ENCODE peak calls at places on chromosomes 5 and 9, in five cellular contexts. P, U, K, S and B are unnamed samples.

GRCh38 chr9:136619742-136620440 is 42.8 kb upstream of the EGFL7 start:
- DNase-seq in P (no peak), K (peak), U (no peak), S (no peak), B (no peak)

GRCh38 chr5:88780731-88781130 is 102.3 kb downstream of the MEF2C start:
- DNase-seq in K (no peak), P (no peak), U (no peak), S (no peak), B (no peak)

GRCh38 chr9:81239388-81239787 is 450.0 kb downstream of the TLE1 start:
- DNase-seq in K (no peak), S (no peak), U (no peak), P (no peak), B (no peak)

GRCh38 chr9:116377179-116377790 is 223.7 kb downstream of the PAPPA start:
- DNase-seq in P (no peak), K (no peak), S (no peak), U (peak), B (no peak)

GRCh38 chr9:98850851-98851729 is 43.6 kb downstream of the GALNT12 start:
- DNase-seq in P (no peak), S (no peak), K (no peak), U (no peak), B (no peak)

GRCh38 chr9:91644433-91644832 is 220.8 kb upstream of the NFIL3 start:
- DNase-seq in P (no peak), U (no peak), K (no peak), S (no peak), B (no peak)

GRCh38 chr9:91795500-91796241 is 154.4 kb downstream of the ROR2 start:
- DNase-seq in K (no peak), S (no peak), P (no peak), U (peak), B (no peak)

GRCh38 chr5:110414360-110414759 is 312.1 kb downstream of the TMEM232 start:
- DNase-seq in U (no peak), S (no peak), P (no peak), K (no peak), B (no peak)

GRCh38 chr5:3417376-3417943 is 178.2 kb upstream of the IRX1 start:
- DNase-seq in U (no peak), P (no peak), S (no peak), K (no peak), B (no peak)

GRCh38 chr5:107359033-107359915 is 311.5 kb downstream of the EFNA5 start:
- DNase-seq in U (no peak), K (no peak), P (no peak), S (no peak), B (no peak)

GRCh38 chr9:11356101-11356500 is 743.3 kb upstream of the PTPRD start:
- DNase-seq in K (no peak), S (no peak), P (no peak), U (peak), B (no peak)

GRCh38 chr5:44900273-44900954 is 91.7 kb downstream of the MRPS30 start:
- DNase-seq in U (no peak), P (no peak), S (no peak), K (no peak), B (no peak)

GRCh38 chr9:121652037-121652837 is 803 bp downstream of the DAB2IP start:
- DNase-seq in U (no peak), S (no peak), P (no peak), K (peak), B (no peak)

GRCh38 chr5:176583076-176583475 is 26.9 kb downstream of the GPRIN1 start:
- DNase-seq in U (no peak), P (no peak), S (no peak), K (no peak), B (no peak)

GRCh38 chr5:170219615-170220014 is 13.2 kb upstream of the C5orf58 start:
- DNase-seq in P (no peak), K (no peak), U (no peak), S (no peak), B (no peak)

GRCh38 chr5:125559296-125559695 is 812.9 kb upstream of the ZNF608 start:
- DNase-seq in P (no peak), S (no peak), U (peak), K (no peak), B (no peak)

GRCh38 chr5:111676496-111676895 is 80.5 kb downstream of the NREP start:
- DNase-seq in U (no peak), P (no peak), S (no peak), K (no peak), B (no peak)

GRCh38 chr5:42985129-42986037 is 54.7 kb downstream of the ANXA2R start:
- DNase-seq in S (no peak), K (no peak), P (no peak), U (no peak), B (no peak)

GRCh38 chr5:170378740-170379139 is 10.4 kb downstream of the KCNMB1 start:
- DNase-seq in S (no peak), U (no peak), K (no peak), P (no peak), B (no peak)

GRCh38 chr9:136292591-136293448 is 11.1 kb downstream of the CCDC187 start:
- DNase-seq in S (no peak), K (peak), P (no peak), U (no peak), B (no peak)

GRCh38 chr5:173139631-173140030 is 4.7 kb upstream of the BNIP1 start:
- DNase-seq in S (no peak), K (no peak), P (no peak), U (no peak), B (no peak)

GRCh38 chr5:43638556-43638955 is 35.6 kb downstream of the NNT start:
- DNase-seq in K (no peak), U (no peak), S (no peak), P (no peak), B (no peak)

GRCh38 chr9:109020581-109020980 is 7.3 kb upstream of the CTNNAL1 start:
- DNase-seq in P (no peak), U (no peak), K (no peak), S (no peak), B (no peak)

GRCh38 chr5:66002415-66002814 is 76.0 kb downstream of the ERBIN start:
- DNase-seq in U (no peak), K (no peak), P (no peak), S (no peak), B (no peak)

GRCh38 chr5:126805108-126805507 is 28.2 kb downstream of the LMNB1 start:
- DNase-seq in K (no peak), S (no peak), P (no peak), U (no peak), B (no peak)

GRCh38 chr9:129763235-129763917 is 10.5 kb upstream of the PTGES start:
- DNase-seq in U (no peak), K (peak), P (no peak), S (no peak), B (no peak)

GRCh38 chr5:150181035-150181434 is 8.8 kb upstream of the SLC6A7 start:
- DNase-seq in P (no peak), U (no peak), S (no peak), K (no peak), B (no peak)

GRCh38 chr5:160118349-160119141 is 705 bp downstream of the PWWP2A start:
- DNase-seq in S (peak), P (peak), K (peak), U (no peak), B (peak)